ENCODE peak calls at places on chromosomes 1 and 21, in five cellular contexts. M is DND-41, R is dorsolateral prefrontal cortex, U is colonic mucosa, O is vagina. H is an unnamed sample.

GRCh38 chr1:216034506-216034905 is 388.7 kb downstream of the USH2A start:
- DNase-seq in O (no peak), R (no peak), U (no peak), M (no peak), H (no peak)

GRCh38 chr1:180811886-180812285 is 100.8 kb upstream of the KIAA1614 start:
- DNase-seq in M (no peak), U (no peak), O (no peak), R (no peak), H (no peak)

GRCh38 chr1:11158720-11159321 is 30.3 kb upstream of the ANGPTL7 start:
- DNase-seq in M (no peak), R (no peak), U (no peak), O (no peak), H (no peak)

GRCh38 chr1:53643881-53644390 is 95.0 kb downstream of the GLIS1 start:
- DNase-seq in O (no peak), R (no peak), U (no peak), M (no peak), H (no peak)

GRCh38 chr1:1120096-1120495 is 4.2 kb upstream of the C1orf159 start:
- DNase-seq in M (no peak), R (no peak), O (no peak), U (peak), H (no peak)

GRCh38 chr1:229704157-229704556 is 78.1 kb downstream of the URB2 start:
- DNase-seq in R (no peak), M (no peak), O (no peak), U (no peak), H (no peak)

GRCh38 chr1:168092151-168092550 is 44.6 kb downstream of the GPR161 start:
- DNase-seq in R (no peak), M (no peak), O (peak), U (peak), H (no peak)

GRCh38 chr1:57363643-57364042 is 60.2 kb downstream of the DAB1 start:
- DNase-seq in O (no peak), U (no peak), R (no peak), M (no peak), H (no peak)

GRCh38 chr1:66168919-66169725 is 364.8 kb upstream of the SGIP1 start:
- DNase-seq in R (no peak), M (peak), U (no peak), O (no peak), H (no peak)

GRCh38 chr1:115980998-115981993 is 5.0 kb downstream of the SLC22A15 start:
- DNase-seq in R (peak), O (no peak), U (peak), M (peak), H (peak)

GRCh38 chr1:231162300-231162969 is 577 bp downstream of the TRIM67 start:
- DNase-seq in R (peak), O (no peak), M (no peak), U (peak), H (no peak)

GRCh38 chr1:177809844-177810243 is 160.0 kb downstream of the SEC16B start:
- DNase-seq in O (no peak), M (peak), U (no peak), R (no peak), H (peak)

GRCh38 chr1:172145231-172145651 is 275.2 kb upstream of the C1orf105 start:
- DNase-seq in U (no peak), M (no peak), R (no peak), O (no peak), H (no peak)

GRCh38 chr1:16048573-16049189 is 5.1 kb downstream of the CLCNKB start:
- DNase-seq in R (no peak), M (peak), U (peak), O (no peak), H (no peak)

DNA sequence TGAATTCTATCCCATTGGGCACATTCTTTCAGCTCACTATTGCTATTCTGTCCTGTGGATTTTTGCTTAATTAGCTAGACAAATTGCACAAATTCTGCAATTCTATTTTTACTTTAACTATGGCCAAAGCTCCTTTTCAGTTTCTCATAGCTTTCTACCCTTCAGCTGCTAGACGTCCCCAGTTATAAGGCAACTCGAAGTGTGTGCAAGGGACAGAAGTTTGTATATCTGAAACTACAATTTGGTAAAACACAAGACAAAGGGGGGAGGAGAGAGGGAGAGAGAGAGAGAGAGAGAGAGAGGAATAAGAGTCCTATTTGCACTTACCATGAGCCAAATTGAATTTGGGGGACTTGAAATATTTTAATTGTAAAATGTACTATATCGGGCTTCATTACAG is 91.8 kb downstream of the SETD4 start:
- DNase-seq in O (no peak), U (no peak), M (no peak), R (no peak), H (no peak)
- TF ChIP-seq CTCF in O (no peak), U (no peak), M (no peak), R (no peak), H (no peak)

GRCh38 chr1:155931332-155932038 is 2.7 kb downstream of the KHDC4 start:
- DNase-seq in U (no peak), R (no peak), M (no peak), O (no peak), H (no peak)

GRCh38 chr1:155934097-155934932 is at the start of gene KHDC4:
- DNase-seq in M (peak), R (peak), U (peak), O (peak), H (peak)

GRCh38 chr1:155932085-155932484 is 2.1 kb downstream of the KHDC4 start:
- DNase-seq in R (no peak), O (no peak), U (no peak), M (no peak), H (no peak)

GRCh38 chr1:155933591-155934096 is 569 bp downstream of the KHDC4 start:
- DNase-seq in M (peak), R (no peak), O (no peak), U (no peak), H (no peak)

GRCh38 chr1:155932487-155932886 is 1.7 kb downstream of the KHDC4 start:
- DNase-seq in U (no peak), O (no peak), M (no peak), R (no peak), H (no peak)
- H3K4me3 ChIP-seq in U (peak), O (no peak), M (peak), R (no peak), H (peak)

GRCh38 chr1:212232020-212232570 is 53.1 kb upstream of the PPP2R5A start:
- DNase-seq in U (no peak), M (peak), R (no peak), O (no peak), H (no peak)

GRCh38 chr1:212228591-212229119 is 56.6 kb upstream of the PPP2R5A start:
- DNase-seq in R (no peak), U (no peak), M (no peak), O (no peak), H (no peak)

GRCh38 chr1:212229654-212230053 is 55.6 kb upstream of the PPP2R5A start:
- DNase-seq in M (no peak), U (no peak), R (no peak), O (no peak), H (no peak)

GRCh38 chr1:212231372-212231771 is 53.8 kb upstream of the PPP2R5A start:
- DNase-seq in R (no peak), O (no peak), M (no peak), U (no peak), H (no peak)

DNA sequence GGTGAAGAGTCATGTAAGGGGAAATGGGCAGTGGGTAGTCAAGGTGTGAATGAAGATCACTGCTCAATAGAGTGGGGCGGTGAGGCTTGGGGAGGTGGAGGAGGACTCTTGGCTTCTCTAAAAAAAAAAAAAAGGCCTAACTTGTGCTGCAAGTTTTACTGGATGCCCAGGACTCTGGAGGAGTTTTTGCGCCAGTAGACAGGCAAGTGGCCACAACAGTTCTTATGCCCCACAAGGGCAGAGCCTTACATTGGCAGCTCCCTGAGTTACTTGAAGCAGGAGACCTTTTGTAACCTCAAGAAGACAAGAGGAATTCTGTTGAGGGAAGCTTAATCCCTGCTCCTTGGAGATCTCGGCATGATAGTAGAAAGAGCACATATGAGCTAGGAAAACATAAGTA is 54.9 kb upstream of the PPP2R5A start:
- DNase-seq in U (no peak), M (no peak), R (no peak), O (no peak), H (no peak)
- TF ChIP-seq CTCF in U (no peak), M (no peak), R (no peak), O (no peak), H (no peak)

DNA sequence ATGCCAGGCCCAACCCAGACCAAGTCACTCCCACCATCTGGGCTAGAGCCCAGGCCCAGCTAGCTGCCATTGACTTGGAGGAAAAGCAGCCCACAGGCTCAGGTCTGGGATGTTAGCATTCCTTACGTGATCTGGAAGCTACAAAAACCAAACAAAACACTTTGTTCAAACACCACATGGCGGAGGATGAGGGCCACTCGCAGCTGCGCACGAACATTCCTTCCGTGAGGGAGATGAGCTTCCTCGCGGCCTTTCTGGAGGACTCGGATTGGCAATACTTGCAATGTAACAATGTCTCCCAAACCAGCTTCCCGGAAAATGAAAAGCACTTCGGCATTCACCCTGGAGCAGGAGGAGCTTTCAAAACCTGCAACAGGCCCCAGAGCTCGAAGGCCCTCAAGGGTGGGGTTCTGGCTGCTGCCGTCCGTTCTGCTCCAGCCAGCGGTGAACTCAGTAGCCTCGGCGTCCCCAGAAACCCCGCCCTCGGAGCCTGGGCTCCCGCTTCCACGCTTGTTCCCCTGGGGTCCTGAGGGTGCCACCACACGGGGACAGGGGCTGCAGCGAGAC is 40.5 kb downstream of the COL6A1 start:
- DNase-seq in M (no peak), U (no peak), O (peak), R (no peak), H (no peak)
- H3K4me3 ChIP-seq in M (no peak), U (no peak), O (no peak), R (no peak), H (no peak)

DNA sequence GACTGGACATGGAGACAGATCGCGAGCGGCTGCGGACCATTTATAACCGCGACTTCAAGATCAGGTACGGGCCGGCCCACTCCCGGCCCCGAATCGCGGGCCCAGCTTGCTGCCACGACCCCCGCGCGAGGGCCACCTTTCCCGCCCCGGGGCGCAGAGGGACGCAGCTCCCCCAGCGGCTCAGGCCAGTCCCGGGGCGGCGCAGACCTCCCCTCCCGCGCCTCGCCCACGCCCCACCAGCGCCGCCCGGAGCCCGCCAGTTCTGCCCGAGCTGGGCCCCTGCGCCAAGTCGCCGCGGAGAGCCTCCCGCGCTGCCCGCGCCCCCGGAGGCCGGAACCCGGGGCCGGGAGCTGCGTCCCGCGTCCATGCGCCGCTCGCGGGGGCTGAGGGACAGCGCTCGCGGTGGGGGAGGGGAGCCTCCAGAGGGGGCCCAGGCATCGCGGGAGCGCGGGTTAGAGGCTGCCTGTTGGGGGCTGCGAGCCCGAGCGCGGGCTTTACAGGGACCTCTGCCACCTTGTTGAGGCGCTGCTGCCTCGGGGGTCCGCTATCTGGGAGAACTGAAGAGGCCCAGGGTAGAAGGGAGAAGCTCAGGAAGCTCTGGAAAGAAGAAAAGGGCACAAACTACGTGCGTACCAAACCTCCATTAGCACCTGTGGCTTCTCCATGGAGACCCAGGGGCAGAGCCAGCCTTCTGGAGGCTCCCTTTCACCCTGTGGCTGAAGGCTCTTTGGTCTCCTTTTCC is 698 bp downstream of the MOV10 start:
- DNase-seq in O (peak), R (peak), U (peak), M (peak), H (no peak)
- TF ChIP-seq CTCF in O (no peak), R (peak), U (no peak), M (peak), H (peak)

GRCh38 chr21:44946254-44947041 is 6.6 kb downstream of the SLX9 start:
- DNase-seq in M (no peak), U (no peak), O (no peak), R (no peak), H (no peak)
- H3K4me3 ChIP-seq in M (no peak), U (no peak), O (no peak), R (no peak), H (no peak)

GRCh38 chr21:17348357-17348756 is 164.5 kb upstream of the CXADR start:
- DNase-seq in O (no peak), U (no peak), M (no peak), R (no peak), H (no peak)
- TF ChIP-seq CTCF in O (no peak), U (no peak), M (no peak), R (no peak), H (no peak)

GRCh38 chr21:25161571-25161970 is 445.7 kb downstream of the MRPL39 start:
- DNase-seq in M (no peak), O (no peak), R (no peak), U (no peak), H (no peak)
- H3K4me3 ChIP-seq in M (no peak), O (no peak), R (no peak), U (no peak), H (no peak)

GRCh38 chr1:31980835-31981782 is 32.6 kb upstream of the KHDRBS1 start:
- DNase-seq in O (no peak), U (no peak), M (no peak), R (no peak), H (peak)

GRCh38 chr1:31981976-31982375 is 31.7 kb upstream of the KHDRBS1 start:
- DNase-seq in R (no peak), U (no peak), M (peak), O (no peak), H (peak)

GRCh38 chr1:31978853-31979400 is 34.7 kb upstream of the KHDRBS1 start:
- DNase-seq in R (no peak), O (no peak), M (no peak), U (no peak), H (no peak)

GRCh38 chr1:31976401-31976800 is 37.3 kb upstream of the KHDRBS1 start:
- DNase-seq in M (no peak), O (no peak), U (no peak), R (no peak), H (no peak)

DNA sequence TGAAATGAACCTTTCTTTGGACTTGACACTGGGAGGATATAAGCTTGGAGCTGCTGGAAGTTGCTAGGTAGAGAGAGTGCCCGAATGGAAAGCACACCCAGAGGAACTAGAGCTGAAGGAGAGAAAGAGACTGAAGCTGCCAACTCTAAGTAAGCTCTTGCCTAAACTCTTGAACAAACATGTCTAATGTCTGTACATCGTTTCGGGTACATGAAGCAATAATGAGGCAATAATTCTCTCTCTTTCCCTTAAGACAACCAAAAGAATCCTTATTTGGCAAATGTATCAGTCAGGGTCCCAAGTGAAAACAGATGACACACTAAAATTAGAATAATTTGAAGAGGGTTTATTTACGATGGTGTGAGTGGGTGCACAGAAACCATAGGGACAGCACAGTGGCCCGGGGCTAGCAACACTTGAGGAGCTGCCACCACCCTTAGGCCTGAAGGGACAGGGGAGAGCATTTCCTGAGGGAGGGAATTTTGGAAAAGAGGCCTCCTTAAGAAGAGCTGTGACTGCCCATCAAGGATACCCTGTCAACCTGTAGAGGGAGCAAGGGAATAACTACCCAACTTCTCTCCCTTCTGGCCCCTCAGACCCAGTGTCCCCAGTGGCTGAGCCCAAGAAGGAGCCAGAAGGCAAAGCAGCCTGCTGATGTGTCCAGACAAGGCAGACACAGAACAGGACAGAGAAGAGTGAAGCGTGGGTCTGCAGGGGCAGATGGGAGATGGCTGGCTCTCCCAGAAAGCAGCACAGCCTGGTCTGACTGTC is 36.1 kb upstream of the KHDRBS1 start:
- DNase-seq in R (no peak), M (no peak), U (no peak), O (no peak), H (peak)
- TF ChIP-seq CTCF in R (no peak), M (peak), U (no peak), O (no peak), H (no peak)

GRCh38 chr1:243254233-243254926 is 701 bp downstream of the CEP170 start:
- DNase-seq in U (peak), O (peak), R (peak), M (peak), H (peak)

GRCh38 chr1:243256590-243256989 is 749 bp downstream of the SDCCAG8 start:
- DNase-seq in M (no peak), R (no peak), U (no peak), O (no peak), H (no peak)

GRCh38 chr1:243254927-243255790 is at the start of gene CEP170:
- DNase-seq in O (peak), U (peak), R (peak), M (peak), H (peak)

GRCh38 chr1:243255791-243256512 is at the start of gene SDCCAG8:
- DNase-seq in M (peak), U (peak), O (peak), R (peak), H (peak)

DNA sequence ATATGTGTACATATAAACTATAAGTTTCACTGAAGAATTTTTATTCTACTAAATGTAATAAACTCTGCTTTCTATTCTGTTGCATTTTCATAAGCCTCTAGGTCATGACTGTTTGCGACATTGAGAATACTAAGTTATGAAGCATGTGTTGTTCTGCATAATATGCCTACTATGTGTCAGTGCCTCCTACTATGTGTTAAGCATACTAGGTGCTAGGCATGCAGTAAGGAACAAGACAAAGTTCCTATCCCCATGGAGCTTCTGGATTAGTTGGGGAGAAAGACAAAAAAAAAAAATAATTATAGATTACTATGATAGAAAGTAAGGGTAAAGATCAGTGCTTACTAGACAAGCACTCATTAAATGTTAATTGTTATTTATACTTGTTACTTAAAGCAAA is 1.3 kb downstream of the SDCCAG8 start:
- DNase-seq in M (no peak), U (no peak), R (no peak), O (no peak), H (no peak)
- H3K4me3 ChIP-seq in M (peak), U (no peak), R (peak), O (peak), H (no peak)